ENCODE peak calls at places on chromosome 9, in six cellular contexts. N, H, C, T, R and B are unnamed samples. For H3K4me1, the result is how much of the 10 kb centered on the place peaks cover.

GRCh38 chr9:108310202-108310601 is 545.6 kb downstream of the ACTL7B start:
- DNase-seq in N (no peak), H (no peak), C (no peak), T (no peak), R (no peak), B (no peak)

GRCh38 chr9:2180171-2180570 is 165.0 kb downstream of the SMARCA2 start:
- DNase-seq in N (no peak), H (no peak), C (peak), T (peak), R (no peak), B (no peak)

GRCh38 chr9:110049699-110050450 is 158.1 kb downstream of the C9orf152 start:
- DNase-seq in N (no peak), H (peak), C (peak), T (peak), R (peak), B (peak)

GRCh38 chr9:124346347-124347163 is 68.7 kb downstream of the PSMB7 start:
- DNase-seq in N (no peak), H (peak), C (no peak), T (no peak), R (peak), B (peak)

GRCh38 chr9:81632599-81632998 is 56.7 kb downstream of the TLE1 start:
- DNase-seq in N (peak), H (no peak), C (no peak), T (no peak), R (no peak), B (no peak)

GRCh38 chr9:111743275-111743674 is 51.5 kb downstream of the SHOC1 start:
- DNase-seq in N (peak), H (no peak), C (no peak), T (no peak), R (no peak), B (no peak)

GRCh38 chr9:138008081-138008841 is 130.7 kb downstream of the CACNA1B start:
- DNase-seq in N (no peak), H (peak), C (no peak), T (no peak), R (no peak), B (no peak)

GRCh38 chr9:38641985-38642864 is 21.8 kb upstream of the ANKRD18A start:
- DNase-seq in N (peak), H (no peak), C (peak), T (peak), R (no peak), B (no peak)

GRCh38 chr9:129109952-129110739 is 447 bp downstream of the CRAT start:
- DNase-seq in N (no peak), H (no peak), C (peak), T (no peak), R (no peak), B (no peak)

GRCh38 chr9:37325778-37326177 is 96.7 kb upstream of the GRHPR start:
- DNase-seq in N (no peak), H (no peak), C (no peak), T (no peak), R (no peak), B (no peak)

GRCh38 chr9:129383005-129383414 is 204.9 kb upstream of the IER5L start:
- DNase-seq in N (no peak), H (peak), C (peak), T (no peak), R (peak), B (peak)

GRCh38 chr9:91532325-91532724 is 108.7 kb upstream of the NFIL3 start:
- DNase-seq in N (peak), H (no peak), C (no peak), T (no peak), R (no peak), B (no peak)

GRCh38 chr9:105973811-105974407 is 279.6 kb downstream of the TMEM38B start:
- DNase-seq in N (peak), H (no peak), C (peak), T (peak), R (no peak), B (no peak)

GRCh38 chr9:116051528-116051927 is 102.1 kb upstream of the PAPPA start:
- DNase-seq in N (no peak), H (no peak), C (peak), T (no peak), R (no peak), B (no peak)

GRCh38 chr9:130015353-130016019 is 27.5 kb downstream of the FNBP1 start:
- DNase-seq in N (no peak), H (no peak), C (no peak), T (no peak), R (no peak), B (no peak)

GRCh38 chr9:21580636-21581353 is 98.7 kb upstream of the IFNE start:
- DNase-seq in N (peak), H (no peak), C (no peak), T (no peak), R (no peak), B (no peak)

GRCh38 chr9:347667-348292 is 133.1 kb downstream of the DOCK8 start:
- DNase-seq in N (peak), H (no peak), C (peak), T (peak), R (no peak), B (no peak)

GRCh38 chr9:72312563-72312962 is 52.4 kb downstream of the ZFAND5 start:
- DNase-seq in N (no peak), H (no peak), C (no peak), T (no peak), R (no peak), B (no peak)

GRCh38 chr9:18473551-18474279 is at the start of gene ADAMTSL1:
- DNase-seq in N (peak), H (no peak), C (peak), T (peak), R (peak), B (no peak)

GRCh38 chr9:109286571-109286977 is 34.3 kb downstream of the EPB41L4B start:
- DNase-seq in N (peak), H (no peak), C (no peak), T (no peak), R (no peak), B (no peak)

GRCh38 chr9:3578786-3579185 is 53.0 kb upstream of the RFX3 start:
- DNase-seq in N (peak), H (no peak), C (no peak), T (no peak), R (no peak), B (no peak)

GRCh38 chr9:124399323-124399962 is 15.8 kb downstream of the PSMB7 start:
- DNase-seq in N (peak), H (no peak), C (peak), T (peak), R (peak), B (no peak)

GRCh38 chr9:883011-883410 is 41.5 kb downstream of the DMRT1 start:
- DNase-seq in N (no peak), H (no peak), C (no peak), T (no peak), R (no peak), B (no peak)

GRCh38 chr9:20636883-20637440 is 14.7 kb upstream of the MLLT3 start:
- DNase-seq in N (no peak), H (no peak), C (peak), T (no peak), R (no peak), B (no peak)

GRCh38 chr9:118000581-118000980 is 296.4 kb downstream of the TLR4 start:
- DNase-seq in N (no peak), H (no peak), C (no peak), T (no peak), R (no peak), B (no peak)

GRCh38 chr9:26413625-26414024 is 479.0 kb downstream of the CAAP1 start:
- DNase-seq in N (no peak), H (no peak), C (no peak), T (no peak), R (no peak), B (no peak)

GRCh38 chr9:35611230-35611797 is 6.3 kb downstream of the TESK1 start:
- DNase-seq in N (peak), H (no peak), C (peak), T (peak), R (peak), B (no peak)

GRCh38 chr9:91483189-91483691 is 59.6 kb upstream of the NFIL3 start:
- DNase-seq in N (peak), H (no peak), C (no peak), T (no peak), R (no peak), B (no peak)

GRCh38 chr9:125550216-125550614 is 156.8 kb downstream of the MAPKAP1 start:
- DNase-seq in N (peak), H (no peak), C (no peak), T (no peak), R (no peak), B (no peak)

GRCh38 chr9:16484744-16485143 is 385.7 kb downstream of the BNC2 start:
- DNase-seq in N (peak), H (no peak), C (no peak), T (no peak), R (no peak), B (no peak)

DNA sequence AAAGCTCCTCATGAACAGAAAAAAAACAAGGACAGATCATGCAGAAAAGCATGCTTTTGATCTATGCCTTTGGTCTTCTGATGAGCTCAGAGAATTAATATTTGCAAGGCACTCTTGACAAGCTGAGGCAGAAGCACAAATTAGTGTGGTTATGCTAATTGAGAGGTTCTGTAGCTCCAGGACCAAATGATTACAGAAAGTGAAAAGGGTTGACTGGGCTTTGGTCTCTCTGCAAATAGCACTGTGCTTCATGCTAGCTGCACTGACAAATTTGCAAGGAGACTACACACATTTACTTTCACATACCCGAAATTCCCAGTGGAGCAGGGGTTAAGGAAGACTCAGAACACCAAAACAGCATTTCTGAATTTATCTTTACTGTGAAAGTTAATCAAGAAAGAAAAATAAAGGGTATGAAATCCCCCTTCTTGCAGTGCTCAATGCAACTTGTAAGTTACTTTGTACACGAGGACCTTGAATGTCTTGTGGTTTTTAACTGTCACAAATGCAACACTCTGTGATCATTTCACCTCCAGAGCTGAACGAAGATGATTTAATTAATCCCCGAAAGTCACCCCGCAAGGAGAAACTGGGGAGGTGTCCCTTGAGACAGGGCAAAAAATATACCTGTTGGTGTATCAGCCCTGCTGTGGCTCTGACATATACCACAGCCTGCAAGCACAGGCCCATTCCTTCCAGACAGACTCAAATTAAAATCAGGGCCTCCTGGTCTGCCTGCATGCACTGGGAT is 11.9 kb downstream of the RAPGEF1 start:
- DNase-seq in N (peak), H (no peak), C (no peak), T (no peak), R (no peak), B (no peak)
- H3K4me1 ChIP-seq in N (under half), H (half or more), C (under half), T (under half), R (half or more), B (half or more)

GRCh38 chr9:87336407-87336806 is 161.3 kb upstream of the DAPK1 start:
- DNase-seq in N (no peak), H (no peak), C (peak), T (no peak), R (no peak), B (no peak)
- TF ChIP-seq CTCF in N (no peak), H (no peak), C (peak), T (no peak), R (no peak), B (no peak)

DNA sequence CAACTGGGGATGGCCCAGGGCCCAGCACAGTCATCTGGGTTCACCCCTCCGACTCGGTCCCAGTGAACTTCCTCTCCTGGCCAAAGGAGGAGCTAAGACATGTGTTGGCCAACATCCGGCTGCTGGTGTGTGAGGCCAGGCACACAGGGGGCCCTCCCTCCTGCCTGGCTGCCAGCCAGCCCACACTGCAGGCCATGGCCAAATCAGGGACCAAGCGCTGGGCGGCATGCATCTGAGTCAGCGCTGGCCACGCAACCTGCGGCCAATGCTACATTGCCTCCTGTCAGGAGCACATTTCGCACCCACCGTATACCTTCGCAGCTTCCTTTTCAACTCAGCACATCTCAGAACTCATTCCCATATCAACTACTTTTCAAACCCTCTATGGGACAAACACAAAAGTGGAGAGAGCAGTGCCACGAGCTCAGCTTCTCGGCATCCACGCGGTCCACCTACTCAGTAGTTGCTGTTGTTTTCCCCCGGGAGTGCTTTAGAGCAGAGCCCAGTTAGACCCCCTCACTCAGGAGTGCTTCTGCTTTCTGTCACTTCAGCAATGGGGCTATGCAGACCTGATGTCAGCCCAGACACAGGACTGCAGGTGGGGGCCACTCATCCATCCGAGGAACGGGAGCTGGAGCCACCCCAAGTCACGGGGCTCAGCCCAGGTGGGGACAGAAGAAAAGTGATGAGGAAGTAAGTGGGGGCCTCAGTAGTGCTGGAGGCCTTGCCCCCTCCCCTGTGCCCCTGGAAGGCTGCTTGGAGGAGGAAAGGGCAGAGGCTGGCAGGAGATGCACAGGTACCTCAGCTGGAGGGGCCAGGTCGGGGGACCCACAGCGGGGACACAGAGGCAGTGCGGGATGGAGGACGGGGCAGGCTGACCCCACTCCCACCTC is 13.9 kb downstream of the NINJ1 start:
- DNase-seq in N (peak), H (peak), C (peak), T (no peak), R (peak), B (peak)
- H3K4me3 ChIP-seq in N (no peak), H (no peak), C (no peak), T (no peak), R (no peak), B (no peak)

GRCh38 chr9:127912296-127912695 is 4.5 kb downstream of the ST6GALNAC4 start:
- DNase-seq in N (no peak), H (no peak), C (no peak), T (no peak), R (no peak), B (no peak)

GRCh38 chr9:127910613-127911205 is 6.1 kb downstream of the ST6GALNAC4 start:
- DNase-seq in N (no peak), H (no peak), C (peak), T (no peak), R (no peak), B (no peak)

GRCh38 chr9:127913682-127914081 is 3.2 kb downstream of the ST6GALNAC4 start:
- DNase-seq in N (no peak), H (no peak), C (no peak), T (no peak), R (no peak), B (no peak)

GRCh38 chr9:127915325-127915752 is 1.5 kb downstream of the ST6GALNAC4 start:
- DNase-seq in N (no peak), H (peak), C (no peak), T (no peak), R (no peak), B (no peak)

GRCh38 chr9:127912882-127913281 is 4.0 kb downstream of the ST6GALNAC4 start:
- DNase-seq in N (no peak), H (peak), C (no peak), T (no peak), R (no peak), B (peak)
- H3K4me1 ChIP-seq in N (under half), H (under half), C (under half), T (under half), R (under half), B (half or more)

GRCh38 chr9:94096819-94097577 is 12.7 kb downstream of the PTPDC1 start:
- DNase-seq in N (peak), H (no peak), C (no peak), T (no peak), R (no peak), B (no peak)
- TF ChIP-seq CTCF in N (no peak), H (no peak), C (no peak), T (no peak), R (no peak), B (no peak)

GRCh38 chr9:5817776-5818336 is 15.1 kb downstream of the ERMP1 start:
- DNase-seq in N (peak), H (no peak), C (no peak), T (no peak), R (no peak), B (no peak)
- H3K4me3 ChIP-seq in N (no peak), H (no peak), C (no peak), T (no peak), R (no peak), B (no peak)

GRCh38 chr9:121277518-121278275 is 9.7 kb downstream of the GSN start:
- DNase-seq in N (peak), H (no peak), C (no peak), T (no peak), R (no peak), B (no peak)

GRCh38 chr9:121275781-121276658 is 8.1 kb downstream of the GSN start:
- DNase-seq in N (no peak), H (no peak), C (no peak), T (no peak), R (no peak), B (no peak)

GRCh38 chr9:121278535-121279169 is 10.7 kb downstream of the GSN start:
- DNase-seq in N (peak), H (no peak), C (peak), T (peak), R (no peak), B (peak)

GRCh38 chr9:121274851-121275250 is 6.9 kb downstream of the GSN start:
- DNase-seq in N (no peak), H (no peak), C (no peak), T (no peak), R (no peak), B (no peak)

GRCh38 chr9:121277026-121277425 is 9.1 kb downstream of the GSN start:
- DNase-seq in N (no peak), H (no peak), C (no peak), T (no peak), R (no peak), B (no peak)
- H3K4me1 ChIP-seq in N (half or more), H (under half), C (under half), T (under half), R (half or more), B (half or more)